ENCODE peak calls at places on chromosomes 5 and 9, in five cellular contexts. P is IMR-90, C is GM23248, W is Karpas-422, H is SK-N-SH. N is an unnamed sample. For H3K4me1, the result is how much of the 10 kb centered on the place peaks cover.

GRCh38 chr5:99928490-99928889 is 606.7 kb upstream of the FAM174A start:
- DNase-seq in H (no peak), W (no peak), C (no peak), P (no peak), N (no peak)

GRCh38 chr9:134889386-134890214 is 9.0 kb downstream of the FCN2 start:
- DNase-seq in H (no peak), P (no peak), C (no peak), W (no peak), N (no peak)

GRCh38 chr5:126370796-126371718 is 52.2 kb upstream of the GRAMD2B start:
- DNase-seq in P (peak), C (peak), H (peak), W (no peak), N (no peak)

GRCh38 chr9:20985851-20986600 is 45.4 kb downstream of the HACD4 start:
- DNase-seq in H (no peak), C (no peak), P (no peak), W (no peak), N (no peak)

GRCh38 chr9:107949058-107949457 is 459.5 kb upstream of the KLF4 start:
- DNase-seq in P (no peak), C (peak), H (no peak), W (no peak), N (no peak)

GRCh38 chr5:84549054-84549453 is 164.4 kb upstream of the EDIL3 start:
- DNase-seq in P (no peak), W (no peak), H (no peak), C (no peak), N (no peak)

GRCh38 chr5:63008195-63008594 is 429.6 kb downstream of the LRRC70 start:
- DNase-seq in C (no peak), H (no peak), W (no peak), P (no peak), N (no peak)

GRCh38 chr5:83900307-83900706 is 179.7 kb upstream of the HAPLN1 start:
- DNase-seq in C (peak), W (no peak), P (peak), H (no peak), N (peak)

GRCh38 chr9:121645003-121645402 is 6.4 kb upstream of the DAB2IP start:
- DNase-seq in H (peak), P (no peak), C (no peak), W (no peak), N (no peak)

GRCh38 chr5:149215478-149216042 is 56.1 kb upstream of the AFAP1L1 start:
- DNase-seq in C (peak), W (no peak), P (peak), H (no peak), N (no peak)

GRCh38 chr5:108028411-108028810 is 353.5 kb downstream of the FBXL17 start:
- DNase-seq in C (peak), H (peak), W (no peak), P (peak), N (peak)

GRCh38 chr9:76369583-76369982 is 24.6 kb downstream of the RFK start:
- DNase-seq in C (no peak), P (peak), H (peak), W (no peak), N (peak)

GRCh38 chr9:116156621-116157314 is 3.2 kb downstream of the PAPPA start:
- DNase-seq in H (peak), C (peak), P (peak), W (no peak), N (peak)

GRCh38 chr5:111676496-111676895 is 80.5 kb downstream of the NREP start:
- DNase-seq in W (no peak), C (peak), P (peak), H (no peak), N (no peak)

GRCh38 chr5:54176066-54176835 is 134.1 kb downstream of the ARL15 start:
- DNase-seq in H (no peak), W (no peak), C (no peak), P (no peak), N (peak)

GRCh38 chr5:90590-91547 is 1.1 kb upstream of the PLEKHG4B start:
- DNase-seq in H (no peak), C (peak), W (no peak), P (no peak), N (no peak)

GRCh38 chr5:169701910-169702451 is 64.9 kb downstream of the DOCK2 start:
- DNase-seq in P (peak), W (peak), H (peak), C (peak), N (peak)

GRCh38 chr5:98110791-98111190 is 662.7 kb upstream of the RGMB start:
- DNase-seq in W (no peak), H (no peak), P (peak), C (peak), N (no peak)

GRCh38 chr5:123997354-123998215 is 485.6 kb downstream of the CSNK1G3 start:
- DNase-seq in C (peak), H (peak), W (no peak), P (peak), N (no peak)
- H3K4me1 ChIP-seq in C (under half), H (under half), W (under half), P (under half), N (under half)

GRCh38 chr9:129595903-129596540 is 24.9 kb downstream of the C9orf50 start:
- DNase-seq in C (no peak), W (no peak), P (no peak), H (no peak), N (no peak)
- H2AFZ ChIP-seq in C (peak), W (no peak), P (peak), H (no peak), N (peak)

DNA sequence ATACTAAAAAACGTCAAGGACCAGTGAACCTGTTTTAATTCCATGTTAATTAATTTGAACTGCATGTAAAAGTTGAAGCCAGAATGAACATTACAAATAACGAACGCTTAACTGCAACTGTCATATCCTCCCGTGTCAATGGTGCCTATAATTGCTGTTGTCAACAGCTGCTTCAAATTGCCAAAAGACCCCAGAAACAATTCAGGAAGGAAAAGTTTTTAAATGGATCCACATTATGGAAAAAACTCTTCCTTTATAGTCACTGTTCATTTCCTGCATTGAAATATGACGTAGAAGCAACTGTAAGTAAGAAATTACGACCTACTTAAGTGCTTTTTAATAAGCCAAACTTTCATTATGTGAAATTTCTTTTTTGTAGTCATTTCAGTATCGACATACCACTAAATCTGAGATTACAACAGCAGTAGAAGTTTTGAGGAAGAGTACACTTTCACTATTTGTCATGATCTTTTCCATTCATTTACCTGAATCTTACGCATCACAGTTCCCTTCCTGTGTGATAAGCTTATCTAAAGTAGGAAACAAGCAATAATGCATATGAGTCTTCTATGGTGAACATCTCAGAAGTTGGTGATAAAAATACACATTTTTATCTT is 37.8 kb downstream of the MEF2C start:
- DNase-seq in C (no peak), H (no peak), P (no peak), W (no peak), N (no peak)
- H3K4me1 ChIP-seq in C (under half), H (under half), P (under half), W (half or more), N (under half)

GRCh38 chr5:173172166-173172565 is 27.8 kb downstream of the BNIP1 start:
- DNase-seq in P (no peak), C (no peak), W (no peak), H (no peak), N (no peak)
- H2AFZ ChIP-seq in P (no peak), C (no peak), W (no peak), H (no peak), N (no peak)

DNA sequence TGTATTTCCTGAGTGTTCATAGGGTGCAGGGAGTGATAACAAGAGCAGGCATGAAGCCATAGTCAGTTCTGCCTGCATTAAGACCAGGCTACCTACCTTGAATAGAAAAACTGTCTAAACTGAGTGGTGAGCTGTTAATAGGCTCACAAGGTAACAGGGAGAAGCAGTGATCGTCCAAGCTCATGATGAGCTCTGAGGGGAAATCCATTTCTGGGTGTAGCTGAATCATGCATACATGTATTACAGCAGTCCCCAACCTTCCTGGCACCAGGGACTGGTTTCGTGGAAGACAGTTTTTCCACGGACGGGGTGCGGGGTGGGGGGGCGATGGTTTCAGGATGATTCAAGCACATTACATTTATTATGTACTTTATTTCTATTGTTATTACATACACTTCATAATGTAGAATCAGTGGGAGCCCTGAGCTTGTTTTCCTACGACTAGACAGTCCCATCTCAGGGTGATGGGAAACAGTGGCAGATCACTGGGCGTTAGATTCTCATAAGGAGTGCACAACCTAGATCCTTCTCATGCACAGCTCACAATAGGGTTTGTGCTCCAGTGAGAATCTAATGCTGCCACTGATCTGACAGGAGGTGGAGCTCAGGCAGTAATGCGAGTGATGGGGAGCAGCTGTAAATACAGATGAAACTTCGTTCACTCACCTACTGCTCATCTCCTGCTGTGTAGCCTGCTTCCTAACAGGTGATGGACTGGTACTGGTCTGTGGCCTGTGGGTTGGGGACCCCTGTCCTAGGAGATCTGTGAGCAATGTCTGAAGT is 100.0 kb upstream of the IL6ST start:
- DNase-seq in P (no peak), C (no peak), H (no peak), W (no peak), N (no peak)
- H3K4me1 ChIP-seq in P (under half), C (under half), H (under half), W (under half), N (under half)

GRCh38 chr5:132907161-132907560 is 33.7 kb downstream of the LEAP2 start:
- DNase-seq in W (no peak), H (no peak), P (peak), C (no peak), N (no peak)
- H2AFZ ChIP-seq in W (no peak), H (no peak), P (no peak), C (no peak), N (no peak)

DNA sequence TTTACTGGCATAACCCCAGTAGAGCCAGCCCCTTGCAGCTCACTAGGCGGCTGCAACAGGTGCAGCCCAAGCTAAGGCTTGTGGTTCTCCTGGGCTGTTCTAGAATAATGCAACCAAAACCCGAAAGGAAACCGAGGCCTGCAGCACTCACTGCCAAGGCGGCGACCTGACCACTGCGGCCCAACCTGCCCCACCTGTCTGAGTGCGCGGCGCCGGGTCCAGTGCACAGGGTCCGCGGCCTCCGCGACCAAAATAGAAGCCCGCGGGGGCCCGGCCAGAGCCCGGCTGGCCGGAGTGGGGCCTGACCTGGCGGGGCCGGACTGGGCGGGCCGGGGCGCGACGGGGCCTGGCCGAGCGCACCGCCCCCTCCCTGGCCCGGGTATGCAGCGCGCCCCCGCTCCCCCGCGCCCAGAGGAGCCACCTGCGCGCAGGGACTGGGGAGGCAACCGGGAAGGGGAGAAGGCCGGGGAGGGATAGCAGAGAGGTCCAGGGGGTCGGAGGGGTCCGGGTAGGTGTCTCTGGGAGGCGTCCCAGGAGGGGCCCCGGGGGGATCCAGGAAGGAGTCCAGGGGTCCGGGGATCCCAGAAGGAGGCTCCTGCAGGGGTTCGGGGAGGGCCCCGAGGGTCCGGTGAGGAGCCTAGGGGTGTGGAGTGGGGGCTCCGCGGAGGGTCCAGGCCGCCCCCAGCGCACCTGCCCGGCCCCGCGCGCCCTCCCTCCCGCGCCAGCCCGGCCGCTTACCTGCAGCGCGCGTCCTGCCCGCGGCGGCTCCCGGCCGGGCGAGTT is 541 bp downstream of the SEMA4D start:
- DNase-seq in P (no peak), H (peak), W (no peak), C (no peak), N (peak)
- H3K4me1 ChIP-seq in P (under half), H (half or more), W (under half), C (under half), N (under half)

GRCh38 chr5:52981507-52981906 is 7.6 kb upstream of the ITGA2 start:
- DNase-seq in P (no peak), H (no peak), C (no peak), W (no peak), N (no peak)

DNA sequence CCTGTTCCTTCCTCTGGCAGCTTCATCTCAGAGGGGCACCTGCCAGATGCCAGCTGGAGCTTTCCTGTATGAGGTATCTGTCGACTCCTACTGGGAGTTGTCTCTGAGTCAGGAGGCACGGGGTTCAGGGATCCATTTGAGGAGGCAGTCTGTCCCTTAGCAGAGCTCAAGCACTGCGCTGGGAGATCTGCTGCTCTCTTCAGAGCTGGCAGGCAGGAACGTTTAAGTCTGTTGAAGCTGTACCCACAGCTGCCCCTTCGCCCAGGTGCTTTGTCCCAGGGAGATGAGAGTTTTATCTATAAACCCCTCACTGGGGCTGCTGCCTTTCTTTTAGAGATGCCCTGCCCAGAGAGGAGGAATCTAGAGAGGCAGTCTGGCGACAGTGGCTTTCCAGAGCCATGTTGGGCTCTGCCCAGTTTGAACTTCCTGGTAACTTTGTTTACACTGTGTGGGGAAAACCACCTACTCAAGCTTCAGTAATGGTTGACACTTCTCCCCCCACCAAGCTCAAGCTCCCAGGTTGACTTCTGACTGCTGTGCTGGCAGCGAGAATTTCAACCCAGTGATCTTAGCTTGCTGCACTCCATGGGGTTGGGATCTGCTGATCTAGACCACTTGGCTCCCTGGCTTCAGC is 11.8 kb upstream of the ITGA2 start:
- DNase-seq in H (no peak), W (no peak), P (no peak), C (no peak), N (no peak)
- H2AFZ ChIP-seq in H (no peak), W (no peak), P (no peak), C (no peak), N (no peak)

GRCh38 chr5:157858527-157859226 is at the start of gene CLINT1:
- DNase-seq in H (peak), P (peak), W (peak), C (peak), N (peak)

GRCh38 chr5:157857821-157858526 is 971 bp downstream of the CLINT1 start:
- DNase-seq in P (peak), H (no peak), C (peak), W (peak), N (no peak)

GRCh38 chr5:157860898-157861894 is 2.3 kb upstream of the CLINT1 start:
- DNase-seq in C (no peak), P (no peak), H (no peak), W (peak), N (no peak)

GRCh38 chr5:157859227-157859575 is 256 bp upstream of the CLINT1 start:
- DNase-seq in C (no peak), H (no peak), P (no peak), W (no peak), N (no peak)

DNA sequence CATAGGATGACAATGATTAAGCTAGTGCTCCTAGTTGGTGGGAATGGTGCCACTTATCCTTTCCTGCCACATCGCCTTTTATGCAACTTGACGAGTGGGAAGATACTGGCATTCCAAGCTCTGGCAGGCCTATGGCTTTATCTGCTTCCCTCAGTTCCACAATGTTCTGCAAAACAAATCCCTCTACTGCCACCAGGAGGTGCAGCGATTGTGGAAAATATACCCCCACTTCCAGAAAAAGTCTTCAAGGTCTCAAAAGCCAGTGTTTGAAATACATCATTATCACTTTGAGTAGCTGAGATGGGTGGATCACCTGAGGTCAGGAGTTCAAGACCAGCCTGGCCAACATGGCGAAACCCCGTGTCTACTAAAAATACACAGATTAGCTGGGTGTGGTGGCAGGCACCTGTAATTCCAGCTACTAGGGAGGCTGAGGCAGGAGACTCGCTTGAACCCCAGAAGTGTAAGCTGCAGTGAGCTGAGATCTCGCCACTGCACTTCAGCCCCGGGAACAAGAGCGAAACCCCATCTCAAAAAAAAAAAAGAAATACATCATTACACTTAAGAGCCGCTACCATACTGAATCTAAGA is 3.4 kb downstream of the CLINT1 start:
- DNase-seq in P (peak), W (peak), H (peak), C (peak), N (peak)
- H3K4me1 ChIP-seq in P (under half), W (under half), H (under half), C (under half), N (under half)

GRCh38 chr5:124909734-124910133 is 163.3 kb upstream of the ZNF608 start:
- DNase-seq in H (no peak), P (no peak), W (no peak), C (no peak), N (no peak)
- H2AFZ ChIP-seq in H (no peak), P (no peak), W (no peak), C (no peak), N (no peak)